ENCODE peak calls at places on chromosomes 16 and 17, in four cellular contexts. V is A673, T is A549, N is heart right ventricle. O is an unnamed sample.

GRCh38 chr17:57873261-57874057 is 23.6 kb upstream of the MRPS23 start:
- DNase-seq in V (no peak), T (no peak), N (no peak), O (no peak)

GRCh38 chr17:4858068-4858879 is 25.1 kb downstream of the MINK1 start:
- DNase-seq in V (no peak), T (no peak), N (peak), O (no peak)

GRCh38 chr17:61809816-61810392 is 53.4 kb downstream of the BRIP1 start:
- DNase-seq in V (peak), T (no peak), N (no peak), O (no peak)

GRCh38 chr17:7884581-7885356 is 3.8 kb upstream of the CHD3 start:
- DNase-seq in V (peak), T (no peak), N (no peak), O (no peak)

GRCh38 chr17:57091186-57091618 is 6.2 kb downstream of the AKAP1 start:
- DNase-seq in V (no peak), T (no peak), N (peak), O (no peak)

GRCh38 chr16:79571065-79571697 is 29.4 kb downstream of the MAF start:
- DNase-seq in V (peak), T (no peak), N (peak), O (no peak)

GRCh38 chr16:4521971-4522623 is 16.5 kb downstream of the CDIP1 start:
- DNase-seq in V (peak), T (no peak), N (no peak), O (peak)

GRCh38 chr16:80738521-80738920 is 65.9 kb downstream of the CDYL2 start:
- DNase-seq in V (no peak), T (no peak), N (no peak), O (no peak)

GRCh38 chr17:48522031-48522593 is 8.7 kb downstream of the HOXB1 start:
- DNase-seq in V (no peak), T (peak), N (no peak), O (no peak)

GRCh38 chr17:75970011-75970523 is 8.9 kb downstream of the ACOX1 start:
- DNase-seq in V (peak), T (peak), N (no peak), O (no peak)

GRCh38 chr17:60738287-60738686 is 60.6 kb downstream of the BCAS3 start:
- DNase-seq in V (no peak), T (no peak), N (no peak), O (no peak)

GRCh38 chr16:55328611-55329569 is 4.9 kb downstream of the IRX6 start:
- DNase-seq in V (no peak), T (no peak), N (no peak), O (no peak)

GRCh38 chr16:71421911-71422310 is 19.9 kb downstream of the TLE7 start:
- DNase-seq in V (no peak), T (peak), N (no peak), O (no peak)
- TF ChIP-seq CTCF in V (peak), T (peak), N (peak), O (no peak)

DNA sequence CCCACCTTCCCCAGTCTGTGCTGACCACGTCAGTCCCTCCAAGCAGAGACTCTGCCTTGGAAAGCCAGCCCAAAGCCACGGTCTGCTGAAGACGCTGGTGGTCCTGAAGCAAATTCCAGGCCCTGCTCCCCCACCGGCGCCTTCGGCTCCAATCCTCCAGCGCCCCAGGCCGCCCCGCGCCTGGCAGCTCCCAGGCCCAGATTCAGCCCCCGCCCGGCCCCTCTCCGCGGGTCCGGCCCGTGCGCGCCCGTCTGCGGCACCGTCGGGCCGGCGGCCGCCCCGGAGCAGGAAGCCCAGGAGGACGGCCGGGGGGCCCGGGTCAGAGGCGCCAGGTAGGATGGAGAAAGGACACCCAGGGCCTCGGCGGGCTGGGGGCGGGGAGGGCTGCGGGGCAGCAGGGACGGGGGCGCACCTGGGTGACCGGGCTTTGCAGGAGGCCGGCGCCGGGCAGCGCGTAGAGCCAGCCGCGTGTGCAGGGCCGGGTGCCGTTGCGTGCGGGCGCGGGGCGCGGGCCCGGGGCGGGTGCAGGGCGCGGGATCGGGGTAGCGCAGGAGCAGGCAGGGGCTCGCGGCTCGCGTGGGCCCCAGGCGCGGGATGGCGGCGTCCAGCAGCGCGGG is 621 bp upstream of the SLC22A31 start:
- DNase-seq in V (no peak), T (no peak), N (no peak), O (no peak)
- H3K4me3 ChIP-seq in V (peak), T (peak), N (peak), O (no peak)

DNA sequence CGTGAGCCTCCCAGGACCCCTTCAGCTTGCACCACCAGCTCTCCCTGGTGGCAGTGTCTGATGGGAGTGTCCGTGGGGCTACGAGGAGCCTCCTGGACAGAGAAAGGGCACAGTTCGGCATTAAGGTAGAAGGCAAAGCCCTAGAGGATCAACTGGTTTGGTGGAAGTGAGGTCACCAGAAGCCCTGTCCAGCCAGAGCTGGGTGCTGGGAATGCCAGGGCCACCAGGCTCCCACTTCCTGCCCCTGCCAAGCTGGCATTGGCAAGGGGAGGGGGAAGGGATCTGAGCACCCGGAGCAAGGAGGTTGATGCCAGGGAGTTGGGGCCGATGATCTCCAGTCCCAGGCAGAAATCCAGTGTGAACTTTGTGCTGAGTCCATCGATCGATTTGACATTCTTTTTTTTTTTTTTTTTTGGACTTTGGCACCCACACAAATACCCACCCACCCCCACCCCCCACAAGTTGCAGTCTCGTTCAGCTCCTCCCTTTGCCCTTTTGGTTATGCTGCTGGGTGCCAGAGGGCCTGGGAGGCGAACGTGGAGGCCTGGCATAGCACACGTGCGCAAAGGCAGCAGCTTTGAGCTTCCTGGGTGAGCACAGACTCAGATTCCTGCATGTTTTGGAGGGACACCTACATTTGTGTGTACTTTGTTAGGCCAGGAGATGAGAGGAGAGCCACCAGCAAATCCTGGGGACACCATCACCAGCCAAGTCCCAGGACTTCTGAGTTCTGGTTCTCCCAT is 2.1 kb downstream of the NHERF1 start:
- DNase-seq in V (no peak), T (no peak), N (no peak), O (no peak)
- TF ChIP-seq CTCF in V (no peak), T (no peak), N (no peak), O (no peak)

GRCh38 chr16:66510711-66511614 is 39.0 kb downstream of the TK2 start:
- DNase-seq in V (no peak), T (peak), N (no peak), O (no peak)

GRCh38 chr16:66512589-66513404 is 37.1 kb downstream of the TK2 start:
- DNase-seq in V (no peak), T (peak), N (no peak), O (peak)

GRCh38 chr16:66509576-66509975 is 40.3 kb downstream of the TK2 start:
- DNase-seq in V (no peak), T (no peak), N (no peak), O (no peak)

GRCh38 chr16:66510298-66510697 is 39.6 kb downstream of the TK2 start:
- DNase-seq in V (no peak), T (no peak), N (no peak), O (no peak)

DNA sequence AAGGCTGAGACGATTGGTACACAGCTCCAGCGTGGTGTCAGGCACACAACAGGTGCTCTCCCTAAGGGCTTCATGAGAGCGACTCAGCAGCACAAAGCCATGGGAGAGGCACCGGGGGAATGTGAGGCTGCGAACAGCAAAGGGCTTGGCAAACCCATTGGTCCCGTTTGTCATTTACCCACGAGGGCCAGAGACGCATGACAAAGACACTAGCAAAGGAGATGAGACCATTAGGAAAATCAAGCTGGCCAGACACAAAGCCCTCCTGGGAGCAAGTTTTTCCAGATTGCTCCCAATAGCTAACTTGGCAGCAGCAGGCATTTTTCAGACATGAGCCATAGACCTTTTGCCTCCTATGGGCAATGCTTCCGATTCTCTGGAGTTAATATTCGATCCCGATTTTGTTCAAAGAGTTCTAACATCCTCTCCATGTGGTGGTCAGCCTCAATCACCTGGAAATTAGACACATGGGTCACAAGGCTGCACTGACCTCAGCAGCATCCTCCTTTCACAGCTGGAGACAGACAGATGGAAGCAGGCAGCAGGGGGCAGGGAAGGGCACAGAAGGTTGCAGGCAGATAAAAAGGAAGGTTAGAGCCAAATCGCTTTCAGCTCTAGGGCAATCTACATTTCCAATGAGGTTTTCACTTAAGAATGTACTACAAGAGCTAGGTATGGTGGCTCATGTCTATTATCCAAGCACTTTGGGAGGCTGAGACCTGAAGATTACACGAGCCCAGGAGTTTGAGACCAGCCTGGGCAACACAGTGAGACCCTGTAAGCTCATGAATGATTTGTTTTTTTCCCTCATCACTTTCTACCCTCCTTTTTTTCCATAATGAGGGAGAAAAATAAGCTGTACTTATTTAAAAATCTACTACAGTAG is 38.1 kb downstream of the TK2 start:
- DNase-seq in V (no peak), T (peak), N (no peak), O (peak)
- H3K4me3 ChIP-seq in V (no peak), T (peak), N (no peak), O (no peak)

DNA sequence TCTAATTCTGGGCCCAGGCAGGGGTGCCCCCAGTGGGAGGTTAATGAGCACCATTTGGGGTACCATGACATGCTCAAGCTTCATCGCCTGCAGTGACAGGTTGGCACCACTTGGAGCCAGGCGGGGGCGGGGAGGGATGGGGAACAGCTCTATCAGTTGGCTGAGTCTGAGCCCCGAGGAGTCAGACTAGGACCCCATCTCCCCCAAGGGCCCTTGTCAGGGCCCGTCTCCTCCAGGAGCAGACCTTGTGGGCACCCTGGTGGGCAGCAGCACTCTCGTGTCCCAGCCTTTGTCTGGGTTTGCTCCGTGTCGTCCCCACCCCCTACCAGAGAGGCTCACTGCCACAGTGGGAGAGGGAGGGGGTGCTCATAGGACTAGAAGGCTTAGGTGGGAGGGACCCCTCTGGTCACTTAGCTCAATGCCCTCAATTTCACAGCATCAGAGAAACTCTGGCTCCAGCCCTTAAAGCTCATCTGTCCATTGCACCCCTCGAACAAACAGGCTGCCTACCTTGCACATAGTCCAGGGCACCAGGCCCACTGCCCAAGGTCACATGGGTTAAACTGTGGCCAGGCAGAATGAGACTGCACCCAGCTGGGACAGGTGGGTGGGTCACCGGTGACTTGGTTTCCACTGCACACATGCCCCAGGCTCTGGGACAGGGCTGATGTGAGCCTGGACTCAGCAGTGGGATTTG is 4.1 kb downstream of the PPP1R9B start:
- DNase-seq in V (no peak), T (no peak), N (no peak), O (no peak)
- TF ChIP-seq CTCF in V (peak), T (no peak), N (no peak), O (no peak)

DNA sequence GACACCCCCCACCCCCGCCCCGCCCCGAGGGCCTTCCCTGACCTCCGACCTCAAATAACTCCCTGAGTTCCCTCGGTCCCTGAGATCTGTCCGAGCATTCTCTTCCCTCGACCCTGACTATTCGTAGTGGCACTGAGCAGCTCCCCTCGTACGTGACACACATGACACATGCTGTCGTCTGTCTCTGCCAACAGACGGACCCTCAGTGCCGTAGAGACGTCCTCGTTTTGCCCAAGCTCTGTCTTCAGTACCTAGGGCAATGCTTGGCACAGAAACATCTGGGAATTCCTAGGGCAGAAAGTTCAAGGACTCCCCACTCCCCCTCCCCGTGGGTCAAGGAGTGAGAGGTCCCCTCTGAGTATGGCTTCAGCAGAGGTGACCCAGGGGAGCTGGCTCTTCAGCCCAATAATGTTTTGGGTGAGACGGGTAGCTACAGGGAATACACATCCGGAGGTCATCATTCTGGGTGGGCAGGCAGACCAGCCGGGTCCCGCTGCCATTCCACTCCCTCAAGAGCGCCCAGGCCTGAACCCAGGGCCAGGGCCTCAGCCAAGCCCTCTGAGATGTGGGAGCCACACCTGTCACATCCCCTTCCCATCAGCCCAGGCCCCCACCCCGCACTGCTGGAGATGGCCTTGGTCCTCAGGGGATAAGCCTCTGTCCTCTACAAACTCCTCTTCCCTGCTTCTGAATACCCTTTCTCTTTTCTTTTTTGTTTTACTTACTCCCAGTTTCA is 671 bp upstream of the FADS6 start:
- DNase-seq in V (no peak), T (no peak), N (no peak), O (no peak)
- H3K4me3 ChIP-seq in V (no peak), T (peak), N (peak), O (peak)

DNA sequence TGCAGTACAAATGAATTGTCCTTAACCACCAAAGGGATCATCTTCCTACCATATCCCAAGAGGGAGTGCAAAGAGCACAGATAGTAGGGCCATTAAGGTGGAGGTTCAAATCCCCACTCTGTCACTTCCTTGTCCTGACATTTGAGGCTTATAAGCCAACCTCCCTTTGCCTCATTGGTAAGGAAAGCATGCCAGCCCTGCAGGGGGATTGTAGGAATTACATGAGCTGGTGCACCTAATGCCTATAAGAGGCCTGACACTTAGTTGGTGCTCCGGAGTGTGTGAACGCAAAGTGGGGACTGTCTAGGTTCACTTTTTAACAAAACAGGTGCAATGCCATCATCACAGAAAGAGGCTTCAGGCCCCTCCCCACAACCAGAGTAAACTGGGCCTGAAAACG is 374.4 kb downstream of the SNX29 start:
- DNase-seq in V (peak), T (peak), N (no peak), O (no peak)
- TF ChIP-seq CTCF in V (peak), T (no peak), N (no peak), O (peak)

GRCh38 chr17:81039096-81039495 is 4.1 kb downstream of the BAIAP2 start:
- DNase-seq in V (no peak), T (no peak), N (no peak), O (no peak)

GRCh38 chr17:81043319-81043724 is 8.4 kb downstream of the BAIAP2 start:
- DNase-seq in V (no peak), T (no peak), N (no peak), O (no peak)

GRCh38 chr17:81039854-81040758 is 5.2 kb downstream of the BAIAP2 start:
- DNase-seq in V (peak), T (peak), N (no peak), O (no peak)

GRCh38 chr17:81042606-81043005 is 7.7 kb downstream of the BAIAP2 start:
- DNase-seq in V (no peak), T (no peak), N (no peak), O (no peak)

GRCh38 chr17:81040791-81041337 is 5.9 kb downstream of the BAIAP2 start:
- DNase-seq in V (peak), T (peak), N (no peak), O (no peak)
- H3K4me3 ChIP-seq in V (no peak), T (no peak), N (no peak), O (peak)

DNA sequence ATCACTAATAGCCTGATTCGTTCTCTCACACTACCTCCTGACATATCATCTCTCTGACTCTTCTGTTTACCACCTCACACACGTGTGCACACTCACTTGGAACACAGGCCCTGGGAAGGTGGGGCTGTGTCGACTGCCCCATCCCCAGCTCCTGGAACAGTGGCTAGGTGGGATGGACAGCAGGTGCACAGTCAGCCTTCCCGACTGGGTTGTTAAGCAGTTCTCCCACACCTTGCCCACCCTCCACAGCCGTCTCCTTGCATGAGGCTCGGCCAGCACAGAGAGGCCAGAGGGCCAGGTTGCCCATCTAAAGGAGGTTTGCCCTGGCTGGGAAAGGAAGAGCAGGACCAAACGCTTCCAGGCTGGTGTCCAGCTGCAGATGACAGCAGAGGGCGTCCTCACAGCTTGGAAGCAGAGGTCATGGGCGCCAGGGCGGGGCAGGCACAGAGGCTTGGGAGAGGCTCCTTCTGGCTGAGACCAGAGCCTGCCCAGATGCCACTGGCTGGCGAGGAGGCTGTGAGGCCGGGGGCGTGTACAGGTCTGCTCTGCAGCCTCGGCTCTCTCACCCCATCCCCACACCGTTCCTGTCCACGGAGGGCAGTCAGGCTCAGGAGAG is 92.8 kb downstream of the AMFR start:
- DNase-seq in V (no peak), T (peak), N (peak), O (peak)
- TF ChIP-seq CTCF in V (no peak), T (peak), N (peak), O (peak)

GRCh38 chr17:41624208-41625101 is at the start of gene KRT17:
- DNase-seq in V (peak), T (no peak), N (no peak), O (no peak)
- H3K4me3 ChIP-seq in V (peak), T (no peak), N (no peak), O (no peak)

O was measured in dorsolateral prefrontal cortex.